ENCODE peak calls at places on chromosomes 4 and X, in ten cellular contexts. N is AG04449; S is endothelial cell; O is astrocyte; D is CD4-positive, alpha-beta T cell; P is omental fat pad; W is transverse colon; T is epithelial cell of proximal tubule; A is MCF 10A; X is neural progenitor cell. R is an unnamed sample.
A peak's percentile ranks its signal among the peaks of the same experiment; 100 is the strongest.

GRCh38 chr4:148735432-148736155 is 293.4 kb upstream of the NR3C2 start:
- DNase-seq in N (no peak), S (no peak), O (no peak), D (no peak), P (no peak), W (no peak), T (no peak), A (no peak), X (no peak), R (no peak)

GRCh38 chrX:107673401-107673800 is 45.1 kb downstream of the PRPS1 start:
- DNase-seq in N (no peak), S (no peak), O (no peak), D (no peak), P (no peak), W (no peak), T (no peak), A (no peak), X (no peak), R (no peak)

GRCh38 chr4:158778065-158778711 is 9.4 kb downstream of the FNIP2 start:
- DNase-seq in N (no peak), S (no peak), O (no peak), D (no peak), P (no peak), W (no peak), T (no peak), A (no peak), X (no peak), R (no peak)

GRCh38 chrX:107571296-107571998 is 56.9 kb upstream of the PRPS1 start:
- DNase-seq in N (peak; percentile 85), S (no peak), O (peak; percentile 96), D (no peak), P (no peak), W (no peak), T (peak; percentile 77), A (peak; percentile 83), X (no peak), R (no peak)

GRCh38 chr4:77001907-77002306 is 52.4 kb downstream of the SEPTIN11 start:
- DNase-seq in N (no peak), S (no peak), O (peak; percentile 80), D (no peak), P (no peak), W (no peak), T (no peak), A (peak; percentile 28), X (peak; percentile 46), R (no peak)

GRCh38 chrX:8987672-8988250 is 46.2 kb downstream of the FAM9B start:
- DNase-seq in N (no peak), S (no peak), O (no peak), D (peak; percentile 24), P (no peak), W (no peak), T (no peak), A (no peak), X (no peak), R (no peak)

GRCh38 chr4:76200771-76201224 is 12.8 kb downstream of the SCARB2 start:
- DNase-seq in N (no peak), S (no peak), O (no peak), D (no peak), P (no peak), W (peak; percentile 69), T (no peak), A (no peak), X (no peak), R (no peak)

GRCh38 chrX:139892512-139892911 is 40.3 kb downstream of the ATP11C start:
- DNase-seq in N (no peak), S (no peak), O (no peak), D (no peak), P (no peak), W (no peak), T (no peak), A (no peak), X (no peak), R (no peak)

GRCh38 chr4:122960298-122960985 is 38.0 kb upstream of the NUDT6 start:
- DNase-seq in N (no peak), S (no peak), O (no peak), D (no peak), P (no peak), W (no peak), T (no peak), A (no peak), X (no peak), R (no peak)

GRCh38 chrX:131270085-131270484 is 19.0 kb downstream of the IGSF1 start:
- DNase-seq in N (no peak), S (no peak), O (no peak), D (no peak), P (no peak), W (no peak), T (no peak), A (no peak), X (no peak), R (no peak)

GRCh38 chr4:52861879-52862604 is at the start of gene RASL11B:
- DNase-seq in N (no peak), S (peak; percentile 84), O (peak; percentile 34), D (peak; percentile 65), P (peak; percentile 59), W (peak; percentile 84), T (no peak), A (peak; percentile 80), X (peak; percentile 92), R (peak; percentile 74)

GRCh38 chr4:70706516-70706915 is 15.2 kb upstream of the RUFY3 start:
- DNase-seq in N (no peak), S (no peak), O (peak; percentile 17), D (no peak), P (no peak), W (no peak), T (no peak), A (no peak), X (peak; percentile 12), R (no peak)

GRCh38 chr4:185820119-185821028 is 8.4 kb upstream of the SORBS2 start:
- DNase-seq in N (no peak), S (no peak), O (no peak), D (no peak), P (no peak), W (no peak), T (no peak), A (no peak), X (peak; percentile 26), R (no peak)

GRCh38 chr4:4854649-4855292 is 4.7 kb upstream of the MSX1 start:
- DNase-seq in N (no peak), S (no peak), O (no peak), D (no peak), P (no peak), W (no peak), T (no peak), A (no peak), X (peak; percentile 71), R (no peak)

GRCh38 chr4:79348405-79348804 is 22.5 kb upstream of the NAA11 start:
- DNase-seq in N (no peak), S (no peak), O (no peak), D (no peak), P (no peak), W (no peak), T (no peak), A (no peak), X (no peak), R (no peak)

GRCh38 chr4:182808673-182809416 is 108.3 kb downstream of the DCTD start:
- DNase-seq in N (no peak), S (no peak), O (peak; percentile 11), D (peak; percentile 9), P (no peak), W (no peak), T (no peak), A (peak; percentile 44), X (no peak), R (no peak)

GRCh38 chr4:10020106-10020505 is 1.2 kb downstream of the SLC2A9 start:
- DNase-seq in N (no peak), S (no peak), O (no peak), D (no peak), P (no peak), W (no peak), T (no peak), A (no peak), X (no peak), R (no peak)
- TF ChIP-seq CTCF in N (no peak), S (no peak), O (no peak), D (no peak), P (no peak), W (no peak), T (no peak), A (no peak), X (no peak), R (no peak)

DNA sequence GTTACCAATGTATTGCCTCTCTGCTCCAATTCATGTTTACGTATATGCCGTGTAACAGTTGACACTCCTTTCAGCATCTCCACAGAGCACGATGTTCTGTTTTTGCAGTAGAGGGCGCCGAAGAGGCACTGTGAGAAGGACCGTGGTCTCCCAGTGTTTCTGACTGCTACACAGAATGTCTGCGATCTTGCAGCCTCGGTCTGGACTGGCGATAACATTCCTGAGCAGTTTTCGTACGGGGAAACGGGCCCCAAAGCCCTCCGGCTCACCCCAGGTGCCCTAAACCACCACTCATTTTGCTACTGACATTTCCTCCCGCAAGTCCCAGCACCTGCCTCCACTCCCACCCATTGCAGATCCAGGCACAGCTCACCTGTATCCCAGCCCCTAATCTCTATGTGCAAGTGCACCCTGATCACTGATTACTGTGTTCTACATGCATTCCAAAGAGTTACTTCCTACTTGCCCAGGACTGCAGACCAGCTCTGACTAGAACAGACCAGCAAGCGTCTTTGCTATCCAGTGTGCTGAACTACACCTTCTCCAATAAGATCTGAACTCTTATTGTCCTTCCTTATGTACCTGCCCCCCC is 12.4 kb upstream of the NFXL1 start:
- DNase-seq in N (no peak), S (peak; percentile 71), O (peak; percentile 32), D (peak; percentile 30), P (no peak), W (peak; percentile 51), T (peak; percentile 6), A (peak; percentile 62), X (peak; percentile 89), R (no peak)
- TF ChIP-seq CTCF in N (peak; percentile 83), S (peak; percentile 30), O (peak; percentile 69), D (peak; percentile 82), P (no peak), W (peak; percentile 58), T (peak; percentile 81), A (peak; percentile 39), X (peak; percentile 78), R (peak; percentile 77)

DNA sequence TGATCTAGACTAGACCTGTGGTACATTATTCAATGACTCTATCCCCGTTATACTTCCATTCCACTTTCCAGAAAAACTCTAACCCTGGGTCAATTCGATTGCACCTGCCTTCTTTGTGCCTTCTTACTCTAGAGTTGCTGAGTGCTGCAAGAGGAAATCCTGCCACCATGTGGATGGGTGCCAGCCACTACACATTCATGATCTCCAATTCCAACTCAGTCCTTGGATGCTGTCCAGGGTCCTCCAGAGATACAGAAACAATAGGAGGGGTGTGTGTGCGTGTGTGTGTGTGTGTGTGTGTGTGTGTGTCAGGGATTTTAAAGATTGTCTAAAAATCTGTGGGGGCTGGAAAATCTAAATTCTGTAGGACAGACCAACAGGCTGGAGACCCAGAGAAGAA is 42.9 kb upstream of the INTS6L start:
- DNase-seq in N (peak; percentile 1), S (peak; percentile 51), O (peak; percentile 44), D (peak; percentile 24), P (no peak), W (peak; percentile 47), T (peak; percentile 18), A (peak; percentile 85), X (peak; percentile 75), R (no peak)
- TF ChIP-seq CTCF in N (peak; percentile 39), S (no peak), O (peak; percentile 24), D (no peak), P (no peak), W (peak; percentile 20), T (peak; percentile 68), A (peak; percentile 45), X (peak; percentile 64), R (peak; percentile 57)

DNA sequence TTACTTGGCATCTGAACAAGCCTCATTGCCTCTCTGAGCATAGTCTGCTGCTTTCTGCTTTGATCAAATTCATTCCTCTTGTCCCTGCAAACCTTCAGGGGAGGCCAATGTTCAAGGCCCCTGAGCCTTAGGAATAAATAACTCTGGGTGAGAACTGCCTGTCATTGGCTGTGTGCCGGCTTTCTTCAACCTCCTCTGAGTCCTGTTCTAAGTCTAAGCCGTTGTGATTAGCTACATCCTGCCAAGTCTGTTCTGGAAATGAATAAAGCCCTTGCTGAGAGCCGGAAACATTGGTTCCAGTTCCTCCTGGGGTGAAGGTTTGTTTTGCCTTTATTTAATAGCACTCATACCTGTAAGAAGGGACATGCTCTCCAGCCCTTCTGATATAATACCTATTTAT is 13.8 kb downstream of the RNF4 start:
- DNase-seq in N (no peak), S (no peak), O (peak; percentile 55), D (no peak), P (no peak), W (no peak), T (no peak), A (no peak), X (no peak), R (no peak)
- TF ChIP-seq CTCF in N (no peak), S (no peak), O (no peak), D (no peak), P (no peak), W (no peak), T (no peak), A (no peak), X (no peak), R (no peak)

R was measured in D721Med.